ENCODE peak calls at places on chromosomes 5 and 9, in nine cellular contexts. Q is NCI-H446 treated with DMSO at 0.1 percent for 48 hours; Z is activated naive CD4-positive, alpha-beta T cell; P is GM03348; N is fibroblast of lung; V is Kasumi-1; D is stimulated activated CD4-positive, alpha-beta T cell treated with anti-CD3 and anti-CD28 coated beads, Interleukin-4, amount 100 ng/mL, for 48 hours; H is left ventricle myocardium inferior; F is neuronal stem cell. U is an unnamed sample.

GRCh38 chr5:40227366-40227765 is 452.3 kb upstream of the PTGER4 start:
- DNase-seq in Q (no peak), Z (no peak), P (no peak), N (peak), V (no peak), D (no peak), H (no peak), F (no peak), U (no peak)

GRCh38 chr5:135073771-135074345 is 39.8 kb upstream of the PITX1 start:
- DNase-seq in Q (no peak), Z (no peak), P (no peak), N (peak), V (no peak), D (no peak), H (no peak), F (no peak), U (no peak)

GRCh38 chr5:170306381-170306790 is 8.8 kb upstream of the LCP2 start:
- DNase-seq in Q (no peak), Z (no peak), P (peak), N (peak), V (no peak), D (no peak), H (peak), F (no peak), U (no peak)

GRCh38 chr9:122807271-122807900 is 7.5 kb downstream of the OR1K1 start:
- DNase-seq in Q (no peak), Z (no peak), P (peak), N (no peak), V (no peak), D (peak), H (no peak), F (no peak), U (no peak)

GRCh38 chr9:38376266-38376665 is 16.2 kb upstream of the ALDH1B1 start:
- DNase-seq in Q (no peak), Z (no peak), P (no peak), N (no peak), V (no peak), D (no peak), H (no peak), F (no peak), U (peak)

GRCh38 chr5:83474986-83475385 is 3.4 kb downstream of the VCAN start:
- DNase-seq in Q (no peak), Z (no peak), P (no peak), N (no peak), V (no peak), D (no peak), H (no peak), F (peak), U (no peak)

GRCh38 chr9:83284766-83285165 is 221.8 kb upstream of the RASEF start:
- DNase-seq in Q (no peak), Z (no peak), P (no peak), N (no peak), V (no peak), D (no peak), H (no peak), F (no peak), U (no peak)

GRCh38 chr9:37503736-37504135 is 18.0 kb downstream of the POLR1E start:
- DNase-seq in Q (no peak), Z (no peak), P (no peak), N (no peak), V (no peak), D (no peak), H (no peak), F (no peak), U (no peak)

GRCh38 chr5:86579502-86579901 is 38.2 kb upstream of the COX7C start:
- DNase-seq in Q (no peak), Z (no peak), P (no peak), N (no peak), V (no peak), D (no peak), H (no peak), F (no peak), U (no peak)

GRCh38 chr5:1282139-1282992 is 12.5 kb downstream of the TERT start:
- DNase-seq in Q (peak), Z (no peak), P (no peak), N (no peak), V (no peak), D (no peak), H (peak), F (no peak), U (no peak)

GRCh38 chr5:7629559-7629958 is 221.4 kb downstream of the CFAP90 start:
- DNase-seq in Q (no peak), Z (no peak), P (no peak), N (no peak), V (no peak), D (no peak), H (no peak), F (no peak), U (no peak)

GRCh38 chr9:21803674-21804048 is 1.2 kb downstream of the MTAP start:
- DNase-seq in Q (no peak), Z (no peak), P (no peak), N (no peak), V (no peak), D (no peak), H (no peak), F (no peak), U (no peak)

GRCh38 chr5:36079200-36079761 is 12.6 kb upstream of the UGT3A2 start:
- DNase-seq in Q (peak), Z (no peak), P (peak), N (peak), V (peak), D (peak), H (no peak), F (peak), U (no peak)

GRCh38 chr9:77291714-77292113 is 114.4 kb downstream of the VPS13A start:
- DNase-seq in Q (no peak), Z (no peak), P (peak), N (peak), V (peak), D (no peak), H (no peak), F (peak), U (no peak)

GRCh38 chr9:129285979-129286772 is 108.1 kb upstream of the IER5L start:
- DNase-seq in Q (no peak), Z (no peak), P (no peak), N (no peak), V (no peak), D (no peak), H (no peak), F (no peak), U (no peak)

GRCh38 chr9:104927216-104927911 is 591 bp downstream of the ABCA1 start:
- DNase-seq in Q (no peak), Z (peak), P (peak), N (peak), V (no peak), D (peak), H (peak), F (peak), U (peak)

GRCh38 chr9:113228130-113228665 is 6.9 kb downstream of the SLC31A1 start:
- DNase-seq in Q (no peak), Z (no peak), P (no peak), N (no peak), V (no peak), D (no peak), H (no peak), F (no peak), U (no peak)

GRCh38 chr9:96183751-96184150 is 118.2 kb downstream of the HSD17B3 start:
- DNase-seq in Q (no peak), Z (no peak), P (no peak), N (no peak), V (no peak), D (no peak), H (no peak), F (no peak), U (no peak)

GRCh38 chr5:74433255-74434123 is 207.0 kb downstream of the ENC1 start:
- DNase-seq in Q (no peak), Z (no peak), P (peak), N (no peak), V (peak), D (no peak), H (no peak), F (no peak), U (no peak)

GRCh38 chr9:137085918-137086530 is 761 bp upstream of the MAN1B1 start:
- DNase-seq in Q (no peak), Z (peak), P (peak), N (peak), V (no peak), D (peak), H (peak), F (no peak), U (no peak)

GRCh38 chr9:99005651-99006050 is 61.9 kb downstream of the COL15A1 start:
- DNase-seq in Q (no peak), Z (no peak), P (no peak), N (no peak), V (no peak), D (no peak), H (no peak), F (no peak), U (no peak)

GRCh38 chr9:114823416-114823815 is 17.6 kb upstream of the TNFSF15 start:
- DNase-seq in Q (no peak), Z (no peak), P (no peak), N (no peak), V (no peak), D (no peak), H (no peak), F (no peak), U (no peak)